ENCODE peak calls at places on chromosome 4, in eight cellular contexts. C is AG09319, G is progenitor cell of endocrine pancreas, M is AG10803, R is HFF-Myc, L is astrocyte of the cerebellum, A is psoas muscle, D is cardiac fibroblast. U is an unnamed sample.

GRCh38 chr4:19739101-19739651 is 512.5 kb upstream of the SLIT2 start:
- DNase-seq in A (no peak), L (peak; percentile 91), R (peak; percentile 89), D (peak; percentile 93), G (no peak), M (peak; percentile 78), C (peak; percentile 64), U (no peak)

GRCh38 chr4:38236503-38236902 is 276.3 kb downstream of the PTTG2 start:
- DNase-seq in M (no peak), G (no peak), D (no peak), A (no peak), L (no peak), C (no peak), R (no peak), U (no peak)

GRCh38 chr4:173490817-173491518 is 39.1 kb downstream of the HAND2 start:
- DNase-seq in G (no peak), D (peak; percentile 72), M (peak; percentile 72), A (no peak), L (no peak), C (no peak), R (peak; percentile 41), U (no peak)

GRCh38 chr4:127783026-127783769 is 1.1 kb downstream of the HSPA4L start:
- DNase-seq in D (peak; percentile 69), M (peak; percentile 49), L (peak; percentile 20), R (peak; percentile 17), C (peak; percentile 15), G (peak; percentile 22), A (peak; percentile 74), U (peak; percentile 57)

GRCh38 chr4:15238720-15239119 is 189.1 kb upstream of the C1QTNF7 start:
- DNase-seq in D (peak; percentile 75), R (no peak), A (no peak), L (no peak), M (peak; percentile 58), G (peak; percentile 12), C (no peak), U (no peak)

GRCh38 chr4:145302725-145303124 is 122.3 kb upstream of the OTUD4 start:
- DNase-seq in L (no peak), A (no peak), D (no peak), M (no peak), R (no peak), C (no peak), G (no peak), U (no peak)

GRCh38 chr4:68463796-68464195 is 16.5 kb downstream of the TMPRSS11E start:
- DNase-seq in M (no peak), L (no peak), A (no peak), R (no peak), D (peak; percentile 36), C (no peak), G (no peak), U (no peak)

GRCh38 chr4:37876156-37876555 is 14.7 kb upstream of the TBC1D1 start:
- DNase-seq in A (no peak), D (peak; percentile 35), G (no peak), C (no peak), M (no peak), L (no peak), R (no peak), U (no peak)

GRCh38 chr4:167234388-167234881 is at the start of gene SPOCK3:
- DNase-seq in R (no peak), A (peak; percentile 12), D (peak; percentile 31), G (peak; percentile 33), C (no peak), M (peak; percentile 1), L (peak; percentile 6), U (no peak)

GRCh38 chr4:162409048-162409447 is 245.2 kb upstream of the FSTL5 start:
- DNase-seq in C (no peak), L (no peak), A (no peak), D (no peak), M (no peak), G (no peak), R (no peak), U (no peak)

GRCh38 chr4:110622841-110623709 is at the start of gene PITX2:
- DNase-seq in R (peak; percentile 87), C (peak; percentile 56), L (peak; percentile 50), G (peak; percentile 93), A (peak; percentile 97), M (peak; percentile 90), D (peak; percentile 88), U (no peak)

GRCh38 chr4:109560687-109561452 is 824 bp downstream of the MCUB start:
- DNase-seq in L (peak; percentile 59), G (no peak), M (peak; percentile 73), C (peak; percentile 25), A (peak; percentile 36), R (no peak), D (peak; percentile 85), U (no peak)

GRCh38 chr4:94690851-94691254 is 66.9 kb upstream of the BMPR1B start:
- DNase-seq in G (no peak), R (no peak), C (no peak), A (no peak), D (peak; percentile 42), M (peak; percentile 76), L (no peak), U (no peak)

GRCh38 chr4:30283336-30283735 is 436.8 kb upstream of the PCDH7 start:
- DNase-seq in C (no peak), G (no peak), A (no peak), M (no peak), R (no peak), D (no peak), L (no peak), U (no peak)

GRCh38 chr4:52904421-52904820 is 42.3 kb downstream of the RASL11B start:
- DNase-seq in D (peak; percentile 35), G (no peak), C (no peak), A (no peak), L (peak; percentile 41), M (no peak), R (no peak), U (no peak)

GRCh38 chr4:41050116-41050515 is 164.2 kb downstream of the APBB2 start:
- DNase-seq in G (no peak), C (no peak), M (peak; percentile 36), D (no peak), R (no peak), L (no peak), A (no peak), U (no peak)

GRCh38 chr4:173514641-173515217 is 15.3 kb downstream of the HAND2 start:
- DNase-seq in G (no peak), C (no peak), M (no peak), A (no peak), L (no peak), R (no peak), D (no peak), U (no peak)

GRCh38 chr4:123478859-123479345 is 82.3 kb downstream of the SPRY1 start:
- DNase-seq in R (no peak), G (no peak), A (peak; percentile 16), L (no peak), C (no peak), D (peak; percentile 26), M (peak; percentile 72), U (no peak)

GRCh38 chr4:2873329-2873728 is 29.7 kb downstream of the ADD1 start:
- DNase-seq in D (no peak), A (no peak), R (no peak), G (no peak), L (no peak), C (no peak), M (no peak), U (no peak)
- TF ChIP-seq CTCF in D (no peak), A (no peak), R (no peak), G (no peak), L (no peak), C (no peak), M (no peak), U (no peak)

GRCh38 chr4:168293386-168293975 is 25.1 kb downstream of the DDX60 start:
- DNase-seq in C (no peak), R (no peak), G (no peak), M (no peak), A (no peak), D (no peak), L (no peak), U (no peak)

DNA sequence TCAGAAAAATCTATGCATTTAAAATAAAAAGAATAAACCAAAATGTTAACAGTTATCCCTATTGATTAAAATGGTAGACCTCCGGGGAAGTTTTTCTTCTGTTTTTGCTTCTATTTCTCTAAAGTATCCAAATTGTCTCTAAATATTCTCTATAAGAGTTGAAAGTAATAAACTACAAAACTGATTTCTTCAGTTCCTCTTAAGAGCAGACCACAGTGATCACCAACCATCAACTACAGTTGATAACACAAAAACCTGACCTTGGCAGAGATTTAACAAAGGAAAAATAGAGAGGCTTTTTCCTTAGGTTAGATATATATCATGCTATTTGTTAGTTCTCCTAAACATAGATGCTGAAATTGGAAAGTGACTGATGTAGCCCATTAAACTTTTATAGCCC is 27.3 kb downstream of the DDX60 start:
- DNase-seq in G (no peak), C (no peak), D (no peak), L (no peak), R (no peak), A (no peak), M (no peak), U (no peak)
- TF ChIP-seq CTCF in G (no peak), C (no peak), D (no peak), L (no peak), R (no peak), A (no peak), M (no peak), U (no peak)

DNA sequence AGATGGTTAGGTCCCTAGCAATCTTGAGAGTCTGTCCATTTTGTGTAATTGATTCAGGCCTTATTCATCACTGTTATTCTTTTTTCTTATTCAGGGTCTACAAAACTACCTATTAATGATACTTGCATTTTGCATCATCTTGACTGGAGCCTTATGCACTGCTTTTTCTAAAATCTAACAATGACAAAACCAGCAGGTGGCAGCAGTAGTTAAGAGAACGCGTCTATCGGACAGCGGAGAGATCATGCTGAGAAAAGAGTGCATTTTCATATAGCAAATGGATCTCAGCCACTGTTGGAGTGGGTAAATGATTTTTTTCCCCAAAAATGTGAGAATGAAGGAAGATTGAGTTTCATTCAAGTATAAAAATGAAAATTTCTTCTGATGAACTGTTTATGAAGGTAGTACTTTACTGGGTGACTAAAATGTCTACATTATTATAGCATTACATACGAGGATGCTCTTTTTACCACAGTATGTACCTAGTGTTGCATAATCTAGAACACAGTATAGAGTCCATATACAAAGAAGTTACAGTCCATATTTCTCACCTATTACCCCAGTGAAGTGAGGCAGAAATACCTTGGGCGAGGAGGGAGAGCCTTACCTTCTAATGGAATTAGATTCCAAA is 43.2 kb downstream of the TMEM144 start:
- DNase-seq in A (no peak), D (peak; percentile 79), G (peak; percentile 17), R (peak; percentile 31), M (peak; percentile 56), L (peak; percentile 53), C (peak; percentile 37), U (peak; percentile 84)
- TF ChIP-seq CTCF in A (peak; percentile 67), D (peak; percentile 63), G (peak; percentile 71), R (peak; percentile 61), M (peak; percentile 82), L (peak; percentile 69), C (peak; percentile 68), U (peak; percentile 52)

DNA sequence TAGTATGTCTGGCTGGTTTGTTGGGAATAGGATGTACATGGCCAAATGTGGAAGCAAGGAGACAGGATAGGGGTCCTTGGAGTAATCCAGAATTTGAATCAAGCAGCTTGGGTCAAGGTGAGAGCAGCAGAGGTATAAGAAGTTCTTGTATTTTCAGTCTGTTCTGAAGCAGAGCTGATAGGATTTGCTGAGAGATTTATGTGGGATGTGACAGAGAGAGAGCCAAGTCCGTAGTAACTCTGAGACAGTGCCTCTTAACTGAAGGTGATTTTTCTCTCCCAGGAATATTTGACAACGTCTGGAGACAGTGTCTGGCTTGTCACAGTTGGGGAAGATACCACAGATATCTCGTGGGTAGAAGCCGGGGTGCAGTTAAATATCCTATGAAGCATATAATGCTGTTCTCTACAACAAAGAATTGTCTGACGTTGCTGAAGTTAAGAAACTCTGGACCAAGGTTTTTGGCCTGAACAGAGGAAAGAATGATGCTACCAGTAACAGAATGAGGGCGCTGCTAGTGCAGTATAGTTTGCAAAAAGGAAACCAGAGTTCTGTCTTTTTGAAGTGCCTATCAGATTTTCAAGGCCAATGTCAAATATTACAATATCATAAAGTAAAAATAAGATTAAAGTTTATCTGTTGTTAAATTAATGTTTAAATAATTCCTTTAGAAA is 184.0 kb downstream of the ARHGAP24 start:
- DNase-seq in R (no peak), G (no peak), A (no peak), C (no peak), M (no peak), L (no peak), D (peak; percentile 18), U (no peak)
- TF ChIP-seq CTCF in R (peak; percentile 6), G (no peak), A (no peak), C (peak; percentile 18), M (peak; percentile 20), L (no peak), D (peak; percentile 23), U (no peak)